ENCODE peak calls at places on chromosomes 4 and X, in six cellular contexts. One of them, this sample, is unnamed.

GRCh38 chr4:48112017-48112667 is 21.9 kb downstream of the TXK start:
- DNase-seq in heart right ventricle: no peak
- DNase-seq in lower lobe of right lung: no peak
- DNase-seq in tibial nerve: no peak
- DNase-seq in foreskin keratinocyte: peak
- DNase-seq in ovary: no peak
- DNase-seq in this sample: no peak

GRCh38 chr4:8314691-8315255 is 45.2 kb downstream of the HTRA3 start:
- DNase-seq in heart right ventricle: no peak
- DNase-seq in foreskin keratinocyte: no peak
- DNase-seq in tibial nerve: no peak
- DNase-seq in lower lobe of right lung: no peak
- DNase-seq in ovary: peak
- DNase-seq in this sample: no peak

GRCh38 chr4:108889696-108890475 is 127.0 kb upstream of the ETNPPL start:
- DNase-seq in lower lobe of right lung: no peak
- DNase-seq in ovary: no peak
- DNase-seq in foreskin keratinocyte: no peak
- DNase-seq in heart right ventricle: no peak
- DNase-seq in tibial nerve: no peak
- DNase-seq in this sample: no peak

GRCh38 chrX:38805294-38806053 is 4.2 kb downstream of the MID1IP1 start:
- DNase-seq in lower lobe of right lung: peak
- DNase-seq in ovary: peak
- DNase-seq in tibial nerve: peak
- DNase-seq in foreskin keratinocyte: peak
- DNase-seq in heart right ventricle: peak
- DNase-seq in this sample: no peak

GRCh38 chrX:13764765-13765164 is 30.2 kb downstream of the OFD1 start:
- DNase-seq in foreskin keratinocyte: no peak
- DNase-seq in lower lobe of right lung: no peak
- DNase-seq in ovary: no peak
- DNase-seq in tibial nerve: no peak
- DNase-seq in heart right ventricle: no peak
- DNase-seq in this sample: no peak

GRCh38 chr4:104418313-104418712 is 76.4 kb downstream of the CXXC4 start:
- DNase-seq in heart right ventricle: no peak
- DNase-seq in lower lobe of right lung: no peak
- DNase-seq in ovary: no peak
- DNase-seq in foreskin keratinocyte: peak
- DNase-seq in tibial nerve: no peak
- DNase-seq in this sample: peak

GRCh38 chr4:185811509-185812364 is at the start of gene SORBS2:
- DNase-seq in foreskin keratinocyte: peak
- DNase-seq in tibial nerve: no peak
- DNase-seq in heart right ventricle: peak
- DNase-seq in lower lobe of right lung: peak
- DNase-seq in ovary: peak
- DNase-seq in this sample: no peak

GRCh38 chrX:147570483-147570882 is 341.2 kb upstream of the FMR1 start:
- DNase-seq in heart right ventricle: no peak
- DNase-seq in foreskin keratinocyte: no peak
- DNase-seq in lower lobe of right lung: no peak
- DNase-seq in tibial nerve: no peak
- DNase-seq in ovary: no peak
- DNase-seq in this sample: no peak

GRCh38 chr4:17788956-17789355 is 7.5 kb upstream of the FAM184B start:
- DNase-seq in ovary: no peak
- DNase-seq in lower lobe of right lung: no peak
- DNase-seq in tibial nerve: no peak
- DNase-seq in heart right ventricle: no peak
- DNase-seq in foreskin keratinocyte: no peak
- DNase-seq in this sample: no peak

GRCh38 chr4:57303012-57303751 is 193.0 kb upstream of the IGFBP7 start:
- DNase-seq in tibial nerve: no peak
- DNase-seq in heart right ventricle: no peak
- DNase-seq in foreskin keratinocyte: peak
- DNase-seq in lower lobe of right lung: no peak
- DNase-seq in ovary: no peak
- DNase-seq in this sample: no peak

GRCh38 chrX:145673851-145674250 is 143.8 kb upstream of the SLITRK2 start:
- DNase-seq in foreskin keratinocyte: no peak
- DNase-seq in heart right ventricle: no peak
- DNase-seq in tibial nerve: no peak
- DNase-seq in lower lobe of right lung: no peak
- DNase-seq in ovary: no peak
- DNase-seq in this sample: no peak

GRCh38 chr4:38671594-38671943 is 7.6 kb downstream of the KLF3 start:
- DNase-seq in heart right ventricle: no peak
- DNase-seq in lower lobe of right lung: no peak
- DNase-seq in tibial nerve: no peak
- DNase-seq in foreskin keratinocyte: no peak
- DNase-seq in ovary: no peak
- DNase-seq in this sample: no peak

GRCh38 chrX:75278991-75279390 is 5.1 kb downstream of the UPRT start:
- DNase-seq in tibial nerve: no peak
- DNase-seq in heart right ventricle: no peak
- DNase-seq in ovary: no peak
- DNase-seq in foreskin keratinocyte: no peak
- DNase-seq in lower lobe of right lung: no peak
- DNase-seq in this sample: no peak

GRCh38 chrX:46791927-46792825 is 33.3 kb upstream of the SLC9A7 start:
- DNase-seq in ovary: no peak
- DNase-seq in heart right ventricle: no peak
- DNase-seq in tibial nerve: peak
- DNase-seq in lower lobe of right lung: peak
- DNase-seq in foreskin keratinocyte: peak
- DNase-seq in this sample: peak

GRCh38 chrX:47612418-47612817 is 7.2 kb downstream of the SYN1 start:
- DNase-seq in tibial nerve: no peak
- DNase-seq in foreskin keratinocyte: no peak
- DNase-seq in ovary: no peak
- DNase-seq in lower lobe of right lung: no peak
- DNase-seq in heart right ventricle: no peak
- DNase-seq in this sample: no peak

GRCh38 chrX:142084611-142085010 is 120.5 kb downstream of the MAGEC2 start:
- DNase-seq in foreskin keratinocyte: no peak
- DNase-seq in lower lobe of right lung: no peak
- DNase-seq in tibial nerve: no peak
- DNase-seq in heart right ventricle: no peak
- DNase-seq in ovary: no peak
- DNase-seq in this sample: no peak

GRCh38 chrX:2474280-2474962 is 26.4 kb downstream of the DHRSX start:
- DNase-seq in heart right ventricle: no peak
- DNase-seq in lower lobe of right lung: peak
- DNase-seq in foreskin keratinocyte: no peak
- DNase-seq in ovary: no peak
- DNase-seq in tibial nerve: no peak
- DNase-seq in this sample: no peak

GRCh38 chrX:131322646-131323045 is 33.5 kb upstream of the IGSF1 start:
- DNase-seq in heart right ventricle: no peak
- DNase-seq in ovary: no peak
- DNase-seq in tibial nerve: no peak
- DNase-seq in foreskin keratinocyte: no peak
- DNase-seq in lower lobe of right lung: no peak
- DNase-seq in this sample: no peak

GRCh38 chr4:77465271-77465670 is 140.3 kb upstream of the CXCL13 start:
- DNase-seq in heart right ventricle: no peak
- DNase-seq in lower lobe of right lung: no peak
- DNase-seq in tibial nerve: peak
- DNase-seq in foreskin keratinocyte: no peak
- DNase-seq in ovary: no peak
- DNase-seq in this sample: no peak

GRCh38 chr4:57077550-57078311 is 32.5 kb downstream of the IGFBP7 start:
- DNase-seq in foreskin keratinocyte: peak
- DNase-seq in lower lobe of right lung: no peak
- DNase-seq in ovary: no peak
- DNase-seq in heart right ventricle: no peak
- DNase-seq in tibial nerve: no peak
- DNase-seq in this sample: peak

GRCh38 chr4:186621959-186622553 is 66.7 kb upstream of the MTNR1A start:
- DNase-seq in foreskin keratinocyte: peak
- DNase-seq in tibial nerve: no peak
- DNase-seq in heart right ventricle: no peak
- DNase-seq in lower lobe of right lung: no peak
- DNase-seq in ovary: no peak
- DNase-seq in this sample: no peak

GRCh38 chr4:72449705-72450104 is 119.3 kb downstream of the ADAMTS3 start:
- DNase-seq in tibial nerve: no peak
- DNase-seq in foreskin keratinocyte: no peak
- DNase-seq in lower lobe of right lung: no peak
- DNase-seq in ovary: no peak
- DNase-seq in heart right ventricle: no peak
- DNase-seq in this sample: no peak

GRCh38 chrX:87941841-87942240 is 424.2 kb downstream of the KLHL4 start:
- DNase-seq in heart right ventricle: no peak
- DNase-seq in tibial nerve: no peak
- DNase-seq in lower lobe of right lung: no peak
- DNase-seq in foreskin keratinocyte: no peak
- DNase-seq in ovary: no peak
- DNase-seq in this sample: no peak

GRCh38 chrX:30653415-30654131 is at the start of gene GK:
- DNase-seq in tibial nerve: no peak
- DNase-seq in ovary: no peak
- DNase-seq in foreskin keratinocyte: no peak
- DNase-seq in heart right ventricle: peak
- DNase-seq in lower lobe of right lung: peak
- DNase-seq in this sample: no peak

GRCh38 chr4:76984127-76984526 is 34.6 kb downstream of the SEPTIN11 start:
- DNase-seq in lower lobe of right lung: no peak
- DNase-seq in tibial nerve: no peak
- DNase-seq in foreskin keratinocyte: no peak
- DNase-seq in heart right ventricle: no peak
- DNase-seq in ovary: no peak
- DNase-seq in this sample: no peak

DNA sequence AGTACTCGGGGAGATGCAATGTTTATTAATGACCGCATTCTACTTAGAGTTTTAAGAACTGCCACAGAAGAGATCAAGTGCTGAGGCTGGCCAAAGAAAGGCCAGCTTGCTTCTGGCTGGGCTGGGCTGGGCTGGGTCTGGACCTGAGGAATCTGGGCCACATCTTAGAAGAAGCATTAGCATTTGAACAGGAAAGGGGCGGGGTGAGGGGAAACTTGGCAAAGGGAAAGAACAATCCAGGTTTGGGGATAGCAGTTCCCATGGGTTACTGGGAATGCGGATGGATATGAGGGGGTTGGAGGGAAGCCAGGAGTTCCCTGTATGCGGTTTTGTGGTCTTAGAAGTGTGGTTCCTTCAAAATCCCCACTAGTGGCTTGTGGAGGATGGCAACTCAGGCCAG is 83.3 kb downstream of the CLDN34 start:
- DNase-seq in tibial nerve: no peak
- DNase-seq in ovary: no peak
- DNase-seq in heart right ventricle: peak
- DNase-seq in lower lobe of right lung: peak
- DNase-seq in foreskin keratinocyte: no peak
- DNase-seq in this sample: no peak
- H3K27ac ChIP-seq in tibial nerve: no peak
- H3K27ac ChIP-seq in ovary: no peak
- H3K27ac ChIP-seq in heart right ventricle: peak
- H3K27ac ChIP-seq in lower lobe of right lung: peak
- H3K27ac ChIP-seq in foreskin keratinocyte: no peak
- H3K27ac ChIP-seq in this sample: peak

DNA sequence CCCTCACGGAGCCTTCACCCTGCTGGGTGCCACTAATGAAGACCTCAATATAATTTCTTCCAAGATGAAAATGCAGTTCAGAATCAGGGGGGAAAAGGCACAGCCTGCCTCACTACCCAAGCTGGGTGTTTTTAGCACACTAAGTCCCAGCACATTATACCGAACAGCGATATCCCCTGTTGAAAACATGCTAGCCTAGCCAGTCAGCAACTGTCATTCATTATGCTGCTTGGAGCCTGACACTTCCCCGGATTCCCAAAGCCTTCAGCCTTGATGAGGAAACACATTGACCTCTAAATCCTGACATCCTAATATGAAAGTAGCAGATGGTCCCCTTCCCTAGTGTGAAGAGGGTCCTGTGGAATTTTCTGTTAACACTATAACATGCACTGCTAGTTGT is 55.9 kb downstream of the SLC7A11 start:
- DNase-seq in foreskin keratinocyte: no peak
- DNase-seq in heart right ventricle: no peak
- DNase-seq in ovary: no peak
- DNase-seq in tibial nerve: no peak
- DNase-seq in lower lobe of right lung: no peak
- DNase-seq in this sample: no peak
- H3K27ac ChIP-seq in foreskin keratinocyte: no peak
- H3K27ac ChIP-seq in heart right ventricle: no peak
- H3K27ac ChIP-seq in ovary: no peak
- H3K27ac ChIP-seq in tibial nerve: no peak
- H3K27ac ChIP-seq in lower lobe of right lung: no peak
- H3K27ac ChIP-seq in this sample: no peak

GRCh38 chr4:127709456-127709855 is 20.7 kb upstream of the SLC25A31 start:
- DNase-seq in lower lobe of right lung: no peak
- DNase-seq in foreskin keratinocyte: peak
- DNase-seq in tibial nerve: no peak
- DNase-seq in ovary: no peak
- DNase-seq in heart right ventricle: no peak
- DNase-seq in this sample: peak

DNA sequence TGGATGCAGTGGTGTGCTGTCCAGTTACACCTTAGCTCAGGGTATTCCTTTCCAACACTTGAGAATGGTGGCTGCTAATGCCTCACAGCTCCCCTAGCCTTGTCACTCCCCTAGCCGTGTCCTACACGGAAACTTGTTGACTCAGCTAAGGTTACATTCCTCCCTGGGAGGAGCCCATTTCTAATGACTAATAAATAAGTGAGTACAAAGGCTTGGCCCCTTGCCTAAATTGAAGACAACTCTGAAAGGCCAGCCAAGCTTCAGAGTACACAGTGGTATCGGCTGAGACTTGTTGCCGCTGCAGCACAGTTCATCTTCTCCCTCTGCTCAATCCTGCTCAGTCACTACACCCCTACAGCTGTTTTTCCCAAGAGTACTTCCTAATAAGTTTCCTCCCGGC is 21.2 kb upstream of the SLC25A31 start:
- DNase-seq in foreskin keratinocyte: peak
- DNase-seq in heart right ventricle: peak
- DNase-seq in lower lobe of right lung: no peak
- DNase-seq in tibial nerve: no peak
- DNase-seq in ovary: peak
- DNase-seq in this sample: peak
- H3K27ac ChIP-seq in foreskin keratinocyte: peak
- H3K27ac ChIP-seq in heart right ventricle: no peak
- H3K27ac ChIP-seq in lower lobe of right lung: no peak
- H3K27ac ChIP-seq in tibial nerve: no peak
- H3K27ac ChIP-seq in ovary: no peak
- H3K27ac ChIP-seq in this sample: peak

DNA sequence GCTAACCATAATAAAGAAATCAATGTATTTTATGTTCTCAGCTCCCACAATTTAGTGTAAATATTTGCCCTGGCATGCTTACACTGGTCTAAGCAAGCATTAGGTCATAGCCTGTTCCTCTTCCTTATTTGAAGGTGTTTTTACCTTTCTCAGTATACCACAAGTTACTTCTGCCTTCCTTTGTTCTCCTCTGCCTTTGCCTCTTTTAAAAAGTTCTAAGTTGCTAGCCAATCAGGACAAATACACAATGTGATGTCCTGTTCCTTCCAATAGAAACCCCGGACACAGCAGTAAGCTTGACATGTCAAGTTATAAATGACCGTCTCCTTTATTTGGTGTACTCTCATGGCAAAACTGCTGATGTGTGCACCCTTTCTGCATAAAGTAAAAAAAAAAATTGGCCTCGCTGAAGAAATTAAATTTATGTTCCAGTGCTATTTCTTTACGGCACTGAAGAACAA is 49.4 kb downstream of the UGT2B10 start:
- DNase-seq in heart right ventricle: no peak
- DNase-seq in lower lobe of right lung: no peak
- DNase-seq in tibial nerve: no peak
- DNase-seq in ovary: no peak
- DNase-seq in foreskin keratinocyte: peak
- DNase-seq in this sample: peak
- H3K27ac ChIP-seq in heart right ventricle: no peak
- H3K27ac ChIP-seq in lower lobe of right lung: no peak
- H3K27ac ChIP-seq in tibial nerve: no peak
- H3K27ac ChIP-seq in ovary: no peak
- H3K27ac ChIP-seq in foreskin keratinocyte: no peak
- H3K27ac ChIP-seq in this sample: peak

This sample was measured in epithelial cell of prostate.